ENCODE peak calls at places on chromosome 1, in nine cellular contexts. One of them, this sample, is unnamed.

GRCh38 chr1:107895403-107896181 is 69.4 kb downstream of the VAV3 start:
- DNase-seq in nephron progenitor cell: peak
- DNase-seq in lower lobe of right lung: no peak
- DNase-seq in ovary: no peak
- DNase-seq in transverse colon: no peak
- DNase-seq in amniotic stem cell: no peak
- DNase-seq in NCI-H1105: no peak
- DNase-seq in Caki2: no peak
- DNase-seq in non-pigmented ciliary epithelial cell: no peak
- DNase-seq in this sample: no peak

GRCh38 chr1:219330669-219331068 is 157.0 kb downstream of the LYPLAL1 start:
- DNase-seq in nephron progenitor cell: no peak
- DNase-seq in lower lobe of right lung: no peak
- DNase-seq in ovary: no peak
- DNase-seq in transverse colon: no peak
- DNase-seq in amniotic stem cell: no peak
- DNase-seq in NCI-H1105: no peak
- DNase-seq in Caki2: no peak
- DNase-seq in non-pigmented ciliary epithelial cell: no peak
- DNase-seq in this sample: no peak

GRCh38 chr1:48214820-48215219 is 7.7 kb upstream of the SLC5A9 start:
- DNase-seq in nephron progenitor cell: no peak
- DNase-seq in lower lobe of right lung: no peak
- DNase-seq in ovary: no peak
- DNase-seq in transverse colon: no peak
- DNase-seq in amniotic stem cell: no peak
- DNase-seq in NCI-H1105: no peak
- DNase-seq in Caki2: no peak
- DNase-seq in non-pigmented ciliary epithelial cell: no peak
- DNase-seq in this sample: no peak

GRCh38 chr1:53237638-53238037 is 680 bp downstream of the MAGOH start:
- DNase-seq in nephron progenitor cell: no peak
- DNase-seq in lower lobe of right lung: no peak
- DNase-seq in ovary: no peak
- DNase-seq in transverse colon: no peak
- DNase-seq in amniotic stem cell: no peak
- DNase-seq in NCI-H1105: no peak
- DNase-seq in Caki2: no peak
- DNase-seq in non-pigmented ciliary epithelial cell: no peak
- DNase-seq in this sample: no peak

GRCh38 chr1:202275061-202275770 is 66.5 kb downstream of the UBE2T start:
- DNase-seq in nephron progenitor cell: no peak
- DNase-seq in lower lobe of right lung: no peak
- DNase-seq in ovary: no peak
- DNase-seq in transverse colon: no peak
- DNase-seq in amniotic stem cell: no peak
- DNase-seq in NCI-H1105: no peak
- DNase-seq in Caki2: no peak
- DNase-seq in non-pigmented ciliary epithelial cell: no peak
- DNase-seq in this sample: no peak

GRCh38 chr1:168365719-168366474 is 85.2 kb downstream of the TBX19 start:
- DNase-seq in nephron progenitor cell: no peak
- DNase-seq in lower lobe of right lung: no peak
- DNase-seq in ovary: no peak
- DNase-seq in transverse colon: no peak
- DNase-seq in amniotic stem cell: no peak
- DNase-seq in NCI-H1105: no peak
- DNase-seq in Caki2: no peak
- DNase-seq in non-pigmented ciliary epithelial cell: no peak
- DNase-seq in this sample: no peak

GRCh38 chr1:201406831-201407406 is 7.8 kb upstream of the LAD1 start:
- DNase-seq in nephron progenitor cell: no peak
- DNase-seq in lower lobe of right lung: no peak
- DNase-seq in ovary: no peak
- DNase-seq in transverse colon: peak
- DNase-seq in amniotic stem cell: no peak
- DNase-seq in NCI-H1105: no peak
- DNase-seq in Caki2: peak
- DNase-seq in non-pigmented ciliary epithelial cell: no peak
- DNase-seq in this sample: no peak

GRCh38 chr1:38274974-38275373 is 228.4 kb upstream of the POU3F1 start:
- DNase-seq in nephron progenitor cell: peak
- DNase-seq in lower lobe of right lung: no peak
- DNase-seq in ovary: no peak
- DNase-seq in transverse colon: no peak
- DNase-seq in amniotic stem cell: no peak
- DNase-seq in NCI-H1105: no peak
- DNase-seq in Caki2: no peak
- DNase-seq in non-pigmented ciliary epithelial cell: no peak
- DNase-seq in this sample: no peak

GRCh38 chr1:39701092-39701460 is 9.8 kb upstream of the HPCAL4 start:
- DNase-seq in nephron progenitor cell: no peak
- DNase-seq in lower lobe of right lung: no peak
- DNase-seq in ovary: peak
- DNase-seq in transverse colon: no peak
- DNase-seq in amniotic stem cell: no peak
- DNase-seq in NCI-H1105: peak
- DNase-seq in Caki2: no peak
- DNase-seq in non-pigmented ciliary epithelial cell: no peak
- DNase-seq in this sample: no peak